ENCODE peak calls at places on chromosome 16, in four cellular contexts. One of them, this sample, is unnamed.

GRCh38 chr16:53209489-53209888 is 154.7 kb downstream of the CHD9 start:
- DNase-seq in H1: no peak
- DNase-seq in HepG2: no peak
- DNase-seq in K562: no peak
- DNase-seq in this sample: no peak

GRCh38 chr16:87319011-87319410 is 1.8 kb upstream of the C16orf95 start:
- DNase-seq in HepG2: no peak
- DNase-seq in K562: no peak
- DNase-seq in H1: no peak
- DNase-seq in this sample: no peak

GRCh38 chr16:10663146-10663545 is 31.6 kb downstream of the TEKT5 start:
- DNase-seq in K562: no peak
- DNase-seq in HepG2: no peak
- DNase-seq in H1: no peak
- DNase-seq in this sample: no peak

GRCh38 chr16:48862087-48862532 is 252.1 kb upstream of the N4BP1 start:
- DNase-seq in H1: peak
- DNase-seq in K562: no peak
- DNase-seq in HepG2: no peak
- DNase-seq in this sample: peak

GRCh38 chr16:84950906-84951305 is 60.4 kb downstream of the ZDHHC7 start:
- DNase-seq in H1: no peak
- DNase-seq in HepG2: peak
- DNase-seq in K562: peak
- DNase-seq in this sample: peak

GRCh38 chr16:15507959-15508336 is 73.6 kb downstream of the BMERB1 start:
- DNase-seq in HepG2: no peak
- DNase-seq in H1: no peak
- DNase-seq in K562: no peak
- DNase-seq in this sample: no peak

GRCh38 chr16:50666658-50667496 is 14.2 kb downstream of the SNX20 start:
- DNase-seq in K562: no peak
- DNase-seq in HepG2: no peak
- DNase-seq in H1: no peak
- DNase-seq in this sample: peak

GRCh38 chr16:26642047-26642664 is 424.6 kb upstream of the C16orf82 start:
- DNase-seq in HepG2: no peak
- DNase-seq in K562: no peak
- DNase-seq in H1: no peak
- DNase-seq in this sample: no peak

GRCh38 chr16:81560979-81561657 is 116.5 kb downstream of the CMIP start:
- DNase-seq in HepG2: no peak
- DNase-seq in K562: no peak
- DNase-seq in H1: no peak
- DNase-seq in this sample: no peak

GRCh38 chr16:58510097-58510775 is 5.1 kb upstream of the SETD6 start:
- DNase-seq in HepG2: no peak
- DNase-seq in K562: no peak
- DNase-seq in H1: peak
- DNase-seq in this sample: no peak

GRCh38 chr16:57775661-57776469 is 26.4 kb downstream of the KIFC3 start:
- DNase-seq in HepG2: peak
- DNase-seq in K562: no peak
- DNase-seq in H1: peak
- DNase-seq in this sample: peak

GRCh38 chr16:67278773-67279295 is 498 bp upstream of the PLEKHG4 start:
- DNase-seq in K562: peak
- DNase-seq in HepG2: no peak
- DNase-seq in H1: peak
- DNase-seq in this sample: peak

GRCh38 chr16:27033281-27033680 is 33.4 kb upstream of the C16orf82 start:
- DNase-seq in HepG2: no peak
- DNase-seq in K562: peak
- DNase-seq in H1: no peak
- DNase-seq in this sample: no peak

GRCh38 chr16:17305694-17306093 is 165.1 kb downstream of the XYLT1 start:
- DNase-seq in HepG2: no peak
- DNase-seq in H1: no peak
- DNase-seq in K562: no peak
- DNase-seq in this sample: no peak

GRCh38 chr16:74449470-74449869 is 28.2 kb upstream of the CLEC18B start:
- DNase-seq in K562: no peak
- DNase-seq in H1: no peak
- DNase-seq in HepG2: no peak
- DNase-seq in this sample: no peak

GRCh38 chr16:81035975-81036750 is 521 bp downstream of the ATMIN start:
- DNase-seq in K562: peak
- DNase-seq in HepG2: peak
- DNase-seq in H1: peak
- DNase-seq in this sample: peak

GRCh38 chr16:88510091-88510719 is 57.1 kb downstream of the ZFPM1 start:
- DNase-seq in H1: no peak
- DNase-seq in K562: no peak
- DNase-seq in HepG2: no peak
- DNase-seq in this sample: no peak

GRCh38 chr16:66503030-66503429 is 46.9 kb downstream of the TK2 start:
- DNase-seq in K562: no peak
- DNase-seq in H1: no peak
- DNase-seq in HepG2: no peak
- DNase-seq in this sample: no peak

GRCh38 chr16:66979011-66979717 is 9.2 kb upstream of the CES4A start:
- DNase-seq in H1: no peak
- DNase-seq in K562: peak
- DNase-seq in HepG2: no peak
- DNase-seq in this sample: no peak

GRCh38 chr16:87556941-87557459 is 45.3 kb upstream of the JPH3 start:
- DNase-seq in K562: no peak
- DNase-seq in HepG2: no peak
- DNase-seq in H1: no peak
- DNase-seq in this sample: no peak

DNA sequence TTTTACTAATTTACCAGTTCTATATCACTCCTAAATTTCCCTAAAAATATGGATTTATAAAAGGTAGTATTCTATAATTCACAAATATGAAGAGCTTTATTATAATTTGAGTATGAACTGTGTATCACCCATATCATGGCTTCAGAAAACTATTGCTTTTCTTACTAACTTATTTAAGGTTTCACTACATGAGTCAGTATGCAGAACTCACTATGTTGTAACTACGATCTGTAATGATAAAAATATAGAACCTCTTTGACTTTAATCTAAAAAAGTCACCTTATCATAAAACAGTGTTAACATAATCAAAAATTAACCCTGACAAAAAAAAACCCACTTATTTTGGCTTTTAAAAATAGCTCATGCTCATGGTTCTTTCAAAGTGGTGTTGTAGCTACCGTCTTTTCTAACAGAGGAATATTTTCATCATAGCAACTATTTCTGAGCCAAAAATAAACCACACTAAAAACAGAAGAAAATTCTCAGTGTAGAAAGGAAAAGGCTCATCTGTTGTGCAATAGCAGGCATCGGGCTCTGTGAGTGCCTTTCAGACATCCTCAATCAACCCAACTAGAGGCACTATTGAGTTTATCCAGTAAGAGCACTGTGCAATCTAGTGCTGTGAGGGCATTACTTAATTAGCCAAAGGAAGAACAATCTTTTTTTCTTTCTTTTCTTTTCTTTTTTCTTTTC is 42.1 kb downstream of the ITGAM start:
- DNase-seq in K562: no peak
- DNase-seq in H1: no peak
- DNase-seq in HepG2: no peak
- DNase-seq in this sample: no peak
- TF ChIP-seq CREB1 in K562: no peak
- TF ChIP-seq CREB1 in H1: no peak
- TF ChIP-seq CREB1 in HepG2: no peak
- TF ChIP-seq CREB1 in this sample: no peak

DNA sequence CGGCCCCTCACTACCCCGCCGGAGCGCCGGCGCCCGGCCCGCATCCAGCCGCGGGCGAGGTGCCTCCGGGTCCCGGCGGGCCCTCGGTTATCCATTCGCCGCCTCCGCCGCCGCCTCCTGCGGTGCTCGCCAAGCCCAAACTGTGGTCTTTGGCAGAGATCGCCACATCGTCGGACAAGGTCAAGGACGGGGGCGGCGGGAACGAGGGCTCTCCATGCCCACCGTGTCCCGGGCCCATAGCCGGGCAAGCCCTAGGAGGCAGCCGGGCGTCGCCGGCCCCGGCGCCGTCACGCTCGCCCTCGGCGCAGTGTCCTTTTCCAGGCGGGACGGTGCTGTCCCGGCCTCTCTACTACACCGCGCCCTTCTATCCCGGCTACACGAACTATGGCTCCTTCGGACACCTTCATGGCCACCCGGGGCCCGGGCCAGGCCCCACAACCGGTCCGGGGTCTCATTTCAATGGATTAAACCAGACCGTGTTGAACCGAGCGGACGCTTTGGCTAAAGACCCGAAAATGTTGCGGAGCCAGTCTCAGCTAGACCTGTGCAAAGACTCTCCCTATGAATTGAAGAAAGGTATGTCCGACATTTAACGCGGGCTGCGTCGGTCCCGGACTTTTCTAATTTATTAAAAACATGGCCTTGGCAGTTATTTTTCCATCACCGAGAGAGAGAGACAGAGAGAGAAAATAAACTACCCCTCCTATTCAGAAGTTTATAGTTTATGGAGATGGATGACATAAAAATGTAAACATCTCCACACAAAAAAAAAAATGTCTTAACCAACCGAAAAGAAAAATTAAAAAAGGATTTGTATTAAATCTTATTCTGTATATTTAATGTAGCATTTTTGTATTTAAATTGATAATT is 2.9 kb downstream of the IRX5 start:
- DNase-seq in H1: peak
- DNase-seq in K562: no peak
- DNase-seq in HepG2: no peak
- DNase-seq in this sample: peak
- TF ChIP-seq JUN in H1: no peak
- TF ChIP-seq JUN in K562: no peak
- TF ChIP-seq JUN in HepG2: no peak
- TF ChIP-seq JUN in this sample: no peak

GRCh38 chr16:23079683-23080221 is 69.5 kb downstream of the USP31 start:
- DNase-seq in H1: no peak
- DNase-seq in HepG2: no peak
- DNase-seq in K562: no peak
- DNase-seq in this sample: no peak

GRCh38 chr16:23082161-23082788 is 67.0 kb downstream of the USP31 start:
- DNase-seq in K562: no peak
- DNase-seq in HepG2: peak
- DNase-seq in H1: no peak
- DNase-seq in this sample: no peak

GRCh38 chr16:23080329-23080728 is 68.9 kb downstream of the USP31 start:
- DNase-seq in H1: no peak
- DNase-seq in HepG2: no peak
- DNase-seq in K562: no peak
- DNase-seq in this sample: no peak

GRCh38 chr16:23081675-23082119 is 67.6 kb downstream of the USP31 start:
- DNase-seq in H1: no peak
- DNase-seq in K562: no peak
- DNase-seq in HepG2: no peak
- DNase-seq in this sample: no peak

GRCh38 chr16:23080747-23081146 is 68.5 kb downstream of the USP31 start:
- DNase-seq in K562: no peak
- DNase-seq in H1: no peak
- DNase-seq in HepG2: no peak
- DNase-seq in this sample: no peak
- TF ChIP-seq CREB1 in K562: no peak
- TF ChIP-seq CREB1 in H1: no peak
- TF ChIP-seq CREB1 in HepG2: no peak
- TF ChIP-seq CREB1 in this sample: no peak

GRCh38 chr16:4570688-4571321 is 14.7 kb downstream of the C16orf96 start:
- DNase-seq in H1: peak
- DNase-seq in K562: no peak
- DNase-seq in HepG2: no peak
- DNase-seq in this sample: peak

GRCh38 chr16:4576008-4576407 is 19.9 kb downstream of the C16orf96 start:
- DNase-seq in K562: no peak
- DNase-seq in H1: no peak
- DNase-seq in HepG2: no peak
- DNase-seq in this sample: no peak

GRCh38 chr16:4574919-4575705 is 19.0 kb downstream of the C16orf96 start:
- DNase-seq in HepG2: no peak
- DNase-seq in K562: no peak
- DNase-seq in H1: peak
- DNase-seq in this sample: peak

GRCh38 chr16:4570086-4570485 is 13.9 kb downstream of the C16orf96 start:
- DNase-seq in K562: no peak
- DNase-seq in HepG2: no peak
- DNase-seq in H1: no peak
- DNase-seq in this sample: no peak

GRCh38 chr16:4572715-4573114 is 16.6 kb downstream of the C16orf96 start:
- DNase-seq in HepG2: no peak
- DNase-seq in K562: peak
- DNase-seq in H1: no peak
- DNase-seq in this sample: no peak
- TF ChIP-seq JUN in HepG2: no peak
- TF ChIP-seq JUN in K562: no peak
- TF ChIP-seq JUN in H1: no peak
- TF ChIP-seq JUN in this sample: no peak

GRCh38 chr16:30771726-30772125 is 9.6 kb downstream of the RNF40 start:
- DNase-seq in H1: no peak
- DNase-seq in K562: no peak
- DNase-seq in HepG2: no peak
- DNase-seq in this sample: no peak

GRCh38 chr16:30773826-30774225 is 11.7 kb downstream of the RNF40 start:
- DNase-seq in H1: no peak
- DNase-seq in K562: no peak
- DNase-seq in HepG2: no peak
- DNase-seq in this sample: no peak

GRCh38 chr16:30775381-30776099 is 11.5 kb downstream of the ZNF629 start:
- DNase-seq in K562: peak
- DNase-seq in HepG2: peak
- DNase-seq in H1: peak
- DNase-seq in this sample: peak

GRCh38 chr16:30775131-30775380 is 11.9 kb downstream of the ZNF629 start:
- DNase-seq in K562: no peak
- DNase-seq in HepG2: no peak
- DNase-seq in H1: no peak
- DNase-seq in this sample: no peak

DNA sequence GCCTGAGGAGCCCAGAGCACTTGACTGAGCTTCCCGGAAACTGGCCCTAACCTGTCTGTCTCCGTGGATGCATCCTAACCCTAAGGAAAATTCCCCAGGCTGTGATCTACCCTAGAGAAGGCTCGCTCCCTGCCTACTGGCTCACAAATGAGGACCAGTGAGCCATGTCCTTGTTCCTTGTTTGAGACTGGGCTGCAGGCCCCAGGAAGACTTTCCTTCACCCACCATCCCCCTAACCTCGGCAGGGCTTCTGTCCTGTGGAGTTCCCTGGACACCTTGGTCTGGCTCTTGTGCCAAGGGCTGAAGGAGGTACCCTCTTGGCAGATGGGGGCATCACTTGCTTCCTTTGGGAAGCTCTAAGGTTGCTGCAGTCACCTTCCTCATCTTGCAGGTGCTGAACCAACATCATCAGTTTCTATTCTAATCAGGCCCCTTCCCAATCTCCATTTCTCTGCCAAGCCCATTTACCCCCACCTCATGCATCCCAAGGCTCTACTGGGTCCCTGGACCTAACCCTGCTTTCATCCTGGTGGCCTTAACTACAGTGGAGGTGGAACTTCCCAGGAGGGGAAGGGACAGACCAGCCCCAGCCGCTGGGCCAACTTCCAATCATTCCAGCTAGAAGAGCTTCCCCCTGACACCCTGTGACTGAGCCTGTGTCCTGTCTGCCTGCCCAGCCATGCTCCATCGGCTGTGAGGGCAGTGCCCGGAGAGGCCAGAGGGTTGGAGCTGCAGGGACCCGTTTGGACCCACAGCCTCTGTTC is 12.4 kb downstream of the RNF40 start:
- DNase-seq in K562: no peak
- DNase-seq in HepG2: no peak
- DNase-seq in H1: no peak
- DNase-seq in this sample: no peak
- TF ChIP-seq CREB1 in K562: no peak
- TF ChIP-seq CREB1 in HepG2: no peak
- TF ChIP-seq CREB1 in H1: no peak
- TF ChIP-seq CREB1 in this sample: no peak

This sample was measured in WTC11.